ENCODE peak calls at places on chromosomes 6 and 20, in eight cellular contexts. One of them, this sample, is unnamed.

GRCh38 chr6:115932481-115932880 is 128.2 kb downstream of the FRK start:
- DNase-seq in ovary: no peak
- DNase-seq in HCT116: peak
- DNase-seq in body of pancreas: no peak
- DNase-seq in transverse colon: no peak
- DNase-seq in tibial nerve: no peak
- DNase-seq in adrenal gland: no peak
- DNase-seq in HepG2: no peak
- DNase-seq in this sample: no peak

GRCh38 chr6:32908897-32909296 is 31.9 kb downstream of the HLA-DMB start:
- DNase-seq in ovary: no peak
- DNase-seq in HCT116: no peak
- DNase-seq in body of pancreas: peak
- DNase-seq in transverse colon: no peak
- DNase-seq in tibial nerve: no peak
- DNase-seq in adrenal gland: no peak
- DNase-seq in HepG2: no peak
- DNase-seq in this sample: no peak

GRCh38 chr6:83215131-83216047 is 22.2 kb downstream of the RWDD2A start:
- DNase-seq in ovary: peak
- DNase-seq in HCT116: peak
- DNase-seq in body of pancreas: peak
- DNase-seq in transverse colon: peak
- DNase-seq in tibial nerve: peak
- DNase-seq in adrenal gland: peak
- DNase-seq in HepG2: peak
- DNase-seq in this sample: peak

GRCh38 chr6:5961836-5962235 is 44.9 kb downstream of the NRN1 start:
- DNase-seq in ovary: no peak
- DNase-seq in HCT116: no peak
- DNase-seq in body of pancreas: no peak
- DNase-seq in transverse colon: no peak
- DNase-seq in tibial nerve: no peak
- DNase-seq in adrenal gland: no peak
- DNase-seq in HepG2: no peak
- DNase-seq in this sample: no peak

GRCh38 chr20:4688342-4688741 is 33.4 kb upstream of the PRND start:
- DNase-seq in ovary: no peak
- DNase-seq in HCT116: no peak
- DNase-seq in body of pancreas: no peak
- DNase-seq in transverse colon: no peak
- DNase-seq in tibial nerve: no peak
- DNase-seq in adrenal gland: no peak
- DNase-seq in HepG2: no peak
- DNase-seq in this sample: no peak

GRCh38 chr20:58602124-58602523 is 49.0 kb upstream of the STX16 start:
- DNase-seq in ovary: no peak
- DNase-seq in HCT116: no peak
- DNase-seq in body of pancreas: no peak
- DNase-seq in transverse colon: no peak
- DNase-seq in tibial nerve: no peak
- DNase-seq in adrenal gland: no peak
- DNase-seq in HepG2: no peak
- DNase-seq in this sample: no peak

GRCh38 chr20:18537651-18538050 is 29.6 kb upstream of the SMIM26 start:
- DNase-seq in ovary: no peak
- DNase-seq in HCT116: no peak
- DNase-seq in body of pancreas: no peak
- DNase-seq in transverse colon: no peak
- DNase-seq in tibial nerve: no peak
- DNase-seq in adrenal gland: no peak
- DNase-seq in HepG2: no peak
- DNase-seq in this sample: no peak

GRCh38 chr6:118529756-118530155 is 18.3 kb upstream of the PLN start:
- DNase-seq in ovary: no peak
- DNase-seq in HCT116: no peak
- DNase-seq in body of pancreas: no peak
- DNase-seq in transverse colon: no peak
- DNase-seq in tibial nerve: no peak
- DNase-seq in adrenal gland: no peak
- DNase-seq in HepG2: no peak
- DNase-seq in this sample: no peak

GRCh38 chr6:74925683-74926082 is 280.2 kb downstream of the COL12A1 start:
- DNase-seq in ovary: no peak
- DNase-seq in HCT116: no peak
- DNase-seq in body of pancreas: no peak
- DNase-seq in transverse colon: no peak
- DNase-seq in tibial nerve: no peak
- DNase-seq in adrenal gland: no peak
- DNase-seq in HepG2: no peak
- DNase-seq in this sample: no peak

GRCh38 chr6:26312501-26313390 is 52.3 kb upstream of the BTN3A2 start:
- DNase-seq in ovary: peak
- DNase-seq in HCT116: peak
- DNase-seq in body of pancreas: peak
- DNase-seq in transverse colon: peak
- DNase-seq in tibial nerve: peak
- DNase-seq in adrenal gland: peak
- DNase-seq in HepG2: peak
- DNase-seq in this sample: peak

GRCh38 chr6:22448311-22448711 is 121.1 kb upstream of the HDGFL1 start:
- DNase-seq in ovary: no peak
- DNase-seq in HCT116: no peak
- DNase-seq in body of pancreas: no peak
- DNase-seq in transverse colon: no peak
- DNase-seq in tibial nerve: no peak
- DNase-seq in adrenal gland: no peak
- DNase-seq in HepG2: no peak
- DNase-seq in this sample: no peak

GRCh38 chr20:2751868-2752630 is 48.4 kb downstream of the CPXM1 start:
- DNase-seq in ovary: peak
- DNase-seq in HCT116: no peak
- DNase-seq in body of pancreas: peak
- DNase-seq in transverse colon: peak
- DNase-seq in tibial nerve: no peak
- DNase-seq in adrenal gland: no peak
- DNase-seq in HepG2: no peak
- DNase-seq in this sample: peak

GRCh38 chr20:8527998-8528397 is 395.9 kb downstream of the PLCB1 start:
- DNase-seq in ovary: no peak
- DNase-seq in HCT116: no peak
- DNase-seq in body of pancreas: no peak
- DNase-seq in transverse colon: no peak
- DNase-seq in tibial nerve: no peak
- DNase-seq in adrenal gland: no peak
- DNase-seq in HepG2: no peak
- DNase-seq in this sample: no peak

GRCh38 chr6:75568965-75569364 is 32.7 kb upstream of the SENP6 start:
- DNase-seq in ovary: no peak
- DNase-seq in HCT116: no peak
- DNase-seq in body of pancreas: no peak
- DNase-seq in transverse colon: no peak
- DNase-seq in tibial nerve: no peak
- DNase-seq in adrenal gland: no peak
- DNase-seq in HepG2: no peak
- DNase-seq in this sample: no peak

GRCh38 chr6:1735239-1735803 is 125.6 kb downstream of the FOXC1 start:
- DNase-seq in ovary: no peak
- DNase-seq in HCT116: no peak
- DNase-seq in body of pancreas: peak
- DNase-seq in transverse colon: no peak
- DNase-seq in tibial nerve: no peak
- DNase-seq in adrenal gland: no peak
- DNase-seq in HepG2: no peak
- DNase-seq in this sample: no peak

GRCh38 chr6:103872683-103873082 is 987.0 kb downstream of the HACE1 start:
- DNase-seq in ovary: no peak
- DNase-seq in HCT116: no peak
- DNase-seq in body of pancreas: no peak
- DNase-seq in transverse colon: no peak
- DNase-seq in tibial nerve: no peak
- DNase-seq in adrenal gland: no peak
- DNase-seq in HepG2: no peak
- DNase-seq in this sample: no peak

GRCh38 chr6:37711331-37711924 is 13.7 kb upstream of the MDGA1 start:
- DNase-seq in ovary: no peak
- DNase-seq in HCT116: no peak
- DNase-seq in body of pancreas: no peak
- DNase-seq in transverse colon: no peak
- DNase-seq in tibial nerve: no peak
- DNase-seq in adrenal gland: no peak
- DNase-seq in HepG2: no peak
- DNase-seq in this sample: no peak

GRCh38 chr6:37712508-37712907 is 14.8 kb upstream of the MDGA1 start:
- DNase-seq in ovary: no peak
- DNase-seq in HCT116: no peak
- DNase-seq in body of pancreas: no peak
- DNase-seq in transverse colon: no peak
- DNase-seq in tibial nerve: no peak
- DNase-seq in adrenal gland: no peak
- DNase-seq in HepG2: no peak
- DNase-seq in this sample: no peak

GRCh38 chr6:37714836-37715425 is 17.2 kb upstream of the MDGA1 start:
- DNase-seq in ovary: no peak
- DNase-seq in HCT116: no peak
- DNase-seq in body of pancreas: no peak
- DNase-seq in transverse colon: no peak
- DNase-seq in tibial nerve: no peak
- DNase-seq in adrenal gland: no peak
- DNase-seq in HepG2: peak
- DNase-seq in this sample: no peak

GRCh38 chr6:37710616-37711015 is 12.9 kb upstream of the MDGA1 start:
- DNase-seq in ovary: no peak
- DNase-seq in HCT116: no peak
- DNase-seq in body of pancreas: no peak
- DNase-seq in transverse colon: no peak
- DNase-seq in tibial nerve: no peak
- DNase-seq in adrenal gland: no peak
- DNase-seq in HepG2: no peak
- DNase-seq in this sample: no peak

DNA sequence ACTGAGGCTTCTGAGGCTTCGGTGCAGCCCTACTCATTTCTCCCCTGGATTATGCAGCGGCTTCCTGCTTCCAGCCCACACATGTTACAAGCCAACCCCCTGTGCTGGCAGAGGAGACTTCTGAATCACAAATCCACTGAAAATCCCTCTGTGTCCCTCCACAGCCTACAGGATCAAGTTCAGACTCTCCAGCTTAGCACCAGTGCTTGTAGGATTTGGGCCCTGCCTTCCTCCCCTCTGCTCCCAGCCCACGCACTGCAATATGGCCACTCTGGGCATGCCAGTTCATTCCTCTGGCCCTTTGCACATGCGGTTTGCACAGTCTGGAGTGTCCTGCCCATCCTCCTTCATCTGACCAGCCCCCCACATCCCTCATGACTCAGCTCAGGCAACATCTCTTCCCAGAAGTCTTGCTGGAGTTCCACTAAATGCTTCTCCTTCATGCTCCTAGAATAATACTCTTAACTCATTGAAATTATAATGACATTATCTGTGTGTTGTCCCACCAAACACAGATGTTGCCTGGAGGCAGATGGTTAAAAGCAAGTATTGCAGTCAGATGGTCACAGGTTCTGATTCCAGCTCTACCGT is 15.9 kb upstream of the MDGA1 start:
- DNase-seq in ovary: no peak
- DNase-seq in HCT116: no peak
- DNase-seq in body of pancreas: no peak
- DNase-seq in transverse colon: no peak
- DNase-seq in tibial nerve: no peak
- DNase-seq in adrenal gland: no peak
- DNase-seq in HepG2: no peak
- DNase-seq in this sample: no peak
- H3K27ac ChIP-seq in ovary: no peak
- H3K27ac ChIP-seq in HCT116: no peak
- H3K27ac ChIP-seq in body of pancreas: no peak
- H3K27ac ChIP-seq in transverse colon: no peak
- H3K27ac ChIP-seq in tibial nerve: no peak
- H3K27ac ChIP-seq in adrenal gland: no peak
- H3K27ac ChIP-seq in HepG2: no peak
- H3K27ac ChIP-seq in this sample: no peak

DNA sequence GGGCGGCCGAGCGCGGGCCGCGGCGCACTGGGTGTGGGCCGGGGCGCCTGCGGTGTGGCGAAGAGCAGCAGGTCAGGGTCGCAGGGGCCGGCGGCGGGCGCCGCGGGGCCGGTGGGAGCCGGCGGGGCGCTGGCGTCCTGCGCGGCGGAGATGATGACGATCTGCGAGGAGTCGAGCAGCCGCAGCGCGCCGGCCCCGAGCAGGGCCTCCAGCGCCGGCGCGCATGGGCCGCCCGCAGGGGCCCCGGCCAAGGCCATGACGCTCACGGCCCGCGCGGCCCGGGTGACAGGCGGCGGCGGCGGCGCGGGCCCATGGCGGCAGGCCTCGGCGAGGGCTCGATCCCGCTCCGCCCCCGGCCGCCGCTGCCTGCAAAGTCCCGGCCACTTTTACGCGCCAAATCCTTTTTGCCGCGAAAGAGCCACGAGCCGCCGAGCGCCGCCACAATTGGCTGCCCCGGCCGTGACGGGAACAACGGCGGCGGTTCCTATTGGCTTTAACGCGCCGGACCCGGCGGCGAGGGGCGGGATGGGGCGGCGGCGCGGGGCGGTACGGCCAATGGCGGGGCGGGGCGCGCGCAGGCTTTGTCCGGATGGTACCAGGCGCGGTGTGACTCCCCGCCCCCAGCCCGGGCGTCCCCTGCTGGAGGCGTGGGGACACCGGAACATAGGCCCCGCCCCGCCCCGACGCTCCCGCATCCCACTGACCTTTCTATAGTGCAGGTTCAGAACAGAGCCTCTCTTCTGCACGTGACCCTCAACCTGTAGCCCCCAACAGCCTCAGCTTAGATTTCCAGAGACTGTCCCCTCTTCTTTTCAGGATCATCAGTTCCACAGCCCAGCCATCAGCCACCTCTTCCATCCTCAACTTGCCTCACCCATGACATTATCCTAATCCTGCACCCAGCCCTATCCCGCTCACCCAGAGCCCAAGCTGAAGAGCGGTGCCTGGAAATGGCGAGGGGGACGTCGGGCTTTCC is at the start of gene E2F1:
- DNase-seq in ovary: peak
- DNase-seq in HCT116: peak
- DNase-seq in body of pancreas: peak
- DNase-seq in transverse colon: peak
- DNase-seq in tibial nerve: peak
- DNase-seq in adrenal gland: peak
- DNase-seq in HepG2: peak
- DNase-seq in this sample: peak
- TF ChIP-seq CTCF in ovary: peak
- TF ChIP-seq CTCF in HCT116: no peak
- TF ChIP-seq CTCF in body of pancreas: peak
- TF ChIP-seq CTCF in transverse colon: no peak
- TF ChIP-seq CTCF in tibial nerve: peak
- TF ChIP-seq CTCF in adrenal gland: peak
- TF ChIP-seq CTCF in HepG2: peak
- TF ChIP-seq CTCF in this sample: peak

GRCh38 chr20:63957004-63957689 is 931 bp upstream of the UCKL1 start:
- DNase-seq in ovary: peak
- DNase-seq in HCT116: peak
- DNase-seq in body of pancreas: peak
- DNase-seq in transverse colon: peak
- DNase-seq in tibial nerve: no peak
- DNase-seq in adrenal gland: peak
- DNase-seq in HepG2: peak
- DNase-seq in this sample: peak
- TF ChIP-seq POLR2A in ovary: no peak
- TF ChIP-seq POLR2A in HCT116: no peak
- TF ChIP-seq POLR2A in body of pancreas: peak
- TF ChIP-seq POLR2A in transverse colon: peak
- TF ChIP-seq POLR2A in tibial nerve: no peak
- TF ChIP-seq POLR2A in adrenal gland: peak
- TF ChIP-seq POLR2A in HepG2: peak
- TF ChIP-seq POLR2A in this sample: peak

GRCh38 chr6:42226251-42227143 is 8.8 kb upstream of the MRPS10 start:
- DNase-seq in ovary: no peak
- DNase-seq in HCT116: peak
- DNase-seq in body of pancreas: no peak
- DNase-seq in transverse colon: peak
- DNase-seq in tibial nerve: no peak
- DNase-seq in adrenal gland: peak
- DNase-seq in HepG2: peak
- DNase-seq in this sample: peak
- H3K27ac ChIP-seq in ovary: no peak
- H3K27ac ChIP-seq in HCT116: peak
- H3K27ac ChIP-seq in body of pancreas: no peak
- H3K27ac ChIP-seq in transverse colon: peak
- H3K27ac ChIP-seq in tibial nerve: no peak
- H3K27ac ChIP-seq in adrenal gland: no peak
- H3K27ac ChIP-seq in HepG2: peak
- H3K27ac ChIP-seq in this sample: peak